ENCODE peak calls at places on chromosome 16, in nine cellular contexts. One of them, this sample, is unnamed. For H3K9me3, the result is how much of the 10 kb centered on the place peaks cover.

GRCh38 chr16:56041556-56042140 is 149.6 kb upstream of the GNAO1 start:
- DNase-seq in kidney: no peak
- DNase-seq in transverse colon: peak
- DNase-seq in mucosa of descending colon: peak
- DNase-seq in heart left ventricle: no peak
- DNase-seq in A549: peak
- DNase-seq in prostate gland: no peak
- DNase-seq in stomach: no peak
- DNase-seq in esophagus squamous epithelium: no peak
- DNase-seq in this sample: no peak

GRCh38 chr16:22624038-22624656 is 113.5 kb downstream of the NPIPB5 start:
- DNase-seq in A549: no peak
- DNase-seq in heart left ventricle: no peak
- DNase-seq in esophagus squamous epithelium: no peak
- DNase-seq in kidney: peak
- DNase-seq in transverse colon: no peak
- DNase-seq in prostate gland: no peak
- DNase-seq in mucosa of descending colon: no peak
- DNase-seq in stomach: no peak
- DNase-seq in this sample: no peak

GRCh38 chr16:27847030-27847550 is 216.4 kb downstream of the GSG1L start:
- DNase-seq in mucosa of descending colon: peak
- DNase-seq in transverse colon: no peak
- DNase-seq in esophagus squamous epithelium: no peak
- DNase-seq in heart left ventricle: no peak
- DNase-seq in A549: no peak
- DNase-seq in prostate gland: no peak
- DNase-seq in kidney: no peak
- DNase-seq in stomach: peak
- DNase-seq in this sample: no peak

GRCh38 chr16:46482895-46483294 is 138.3 kb downstream of the SHCBP1 start:
- DNase-seq in esophagus squamous epithelium: no peak
- DNase-seq in transverse colon: no peak
- DNase-seq in kidney: no peak
- DNase-seq in heart left ventricle: no peak
- DNase-seq in mucosa of descending colon: no peak
- DNase-seq in prostate gland: no peak
- DNase-seq in stomach: no peak
- DNase-seq in A549: peak
- DNase-seq in this sample: no peak

GRCh38 chr16:52237823-52238222 is 309.1 kb downstream of the TOX3 start:
- DNase-seq in stomach: no peak
- DNase-seq in A549: no peak
- DNase-seq in heart left ventricle: no peak
- DNase-seq in transverse colon: no peak
- DNase-seq in esophagus squamous epithelium: no peak
- DNase-seq in mucosa of descending colon: no peak
- DNase-seq in kidney: no peak
- DNase-seq in prostate gland: no peak
- DNase-seq in this sample: no peak

GRCh38 chr16:53502331-53503269 is at the start of gene AKTIP:
- DNase-seq in kidney: peak
- DNase-seq in transverse colon: peak
- DNase-seq in esophagus squamous epithelium: no peak
- DNase-seq in prostate gland: peak
- DNase-seq in mucosa of descending colon: peak
- DNase-seq in A549: no peak
- DNase-seq in stomach: peak
- DNase-seq in heart left ventricle: no peak
- DNase-seq in this sample: no peak

GRCh38 chr16:46629331-46629843 is 8.2 kb upstream of the SHCBP1 start:
- DNase-seq in stomach: no peak
- DNase-seq in prostate gland: no peak
- DNase-seq in heart left ventricle: no peak
- DNase-seq in kidney: no peak
- DNase-seq in mucosa of descending colon: no peak
- DNase-seq in A549: peak
- DNase-seq in transverse colon: no peak
- DNase-seq in esophagus squamous epithelium: no peak
- DNase-seq in this sample: no peak

GRCh38 chr16:4663756-4664465 is 29.5 kb upstream of the NUDT16L1 start:
- DNase-seq in transverse colon: peak
- DNase-seq in prostate gland: no peak
- DNase-seq in A549: no peak
- DNase-seq in esophagus squamous epithelium: no peak
- DNase-seq in stomach: peak
- DNase-seq in mucosa of descending colon: peak
- DNase-seq in kidney: no peak
- DNase-seq in heart left ventricle: no peak
- DNase-seq in this sample: no peak

GRCh38 chr16:57282510-57283213 is 1.8 kb downstream of the PLLP start:
- DNase-seq in heart left ventricle: peak
- DNase-seq in kidney: peak
- DNase-seq in transverse colon: no peak
- DNase-seq in prostate gland: no peak
- DNase-seq in A549: no peak
- DNase-seq in esophagus squamous epithelium: no peak
- DNase-seq in mucosa of descending colon: no peak
- DNase-seq in stomach: no peak
- DNase-seq in this sample: no peak

GRCh38 chr16:11946433-11946832 is 4.6 kb upstream of the NPIPB2 start:
- DNase-seq in mucosa of descending colon: no peak
- DNase-seq in esophagus squamous epithelium: no peak
- DNase-seq in heart left ventricle: no peak
- DNase-seq in A549: no peak
- DNase-seq in stomach: no peak
- DNase-seq in transverse colon: no peak
- DNase-seq in kidney: no peak
- DNase-seq in prostate gland: no peak
- DNase-seq in this sample: no peak

GRCh38 chr16:77068402-77068801 is 122.6 kb upstream of the MON1B start:
- DNase-seq in esophagus squamous epithelium: no peak
- DNase-seq in heart left ventricle: no peak
- DNase-seq in kidney: no peak
- DNase-seq in mucosa of descending colon: no peak
- DNase-seq in transverse colon: no peak
- DNase-seq in stomach: no peak
- DNase-seq in prostate gland: no peak
- DNase-seq in A549: no peak
- DNase-seq in this sample: no peak

GRCh38 chr16:54926166-54926838 is 4.4 kb upstream of the IRX5 start:
- DNase-seq in prostate gland: no peak
- DNase-seq in stomach: no peak
- DNase-seq in mucosa of descending colon: no peak
- DNase-seq in kidney: no peak
- DNase-seq in heart left ventricle: no peak
- DNase-seq in A549: no peak
- DNase-seq in esophagus squamous epithelium: no peak
- DNase-seq in transverse colon: no peak
- DNase-seq in this sample: no peak

GRCh38 chr16:27434141-27435051 is 32.4 kb downstream of the IL21R start:
- DNase-seq in prostate gland: no peak
- DNase-seq in heart left ventricle: peak
- DNase-seq in transverse colon: no peak
- DNase-seq in stomach: peak
- DNase-seq in mucosa of descending colon: no peak
- DNase-seq in esophagus squamous epithelium: no peak
- DNase-seq in A549: no peak
- DNase-seq in kidney: peak
- DNase-seq in this sample: no peak

GRCh38 chr16:59887856-59888255 is 1153.7 kb upstream of the GOT2 start:
- DNase-seq in prostate gland: no peak
- DNase-seq in esophagus squamous epithelium: no peak
- DNase-seq in kidney: no peak
- DNase-seq in transverse colon: no peak
- DNase-seq in stomach: no peak
- DNase-seq in mucosa of descending colon: no peak
- DNase-seq in heart left ventricle: no peak
- DNase-seq in A549: no peak
- DNase-seq in this sample: no peak

DNA sequence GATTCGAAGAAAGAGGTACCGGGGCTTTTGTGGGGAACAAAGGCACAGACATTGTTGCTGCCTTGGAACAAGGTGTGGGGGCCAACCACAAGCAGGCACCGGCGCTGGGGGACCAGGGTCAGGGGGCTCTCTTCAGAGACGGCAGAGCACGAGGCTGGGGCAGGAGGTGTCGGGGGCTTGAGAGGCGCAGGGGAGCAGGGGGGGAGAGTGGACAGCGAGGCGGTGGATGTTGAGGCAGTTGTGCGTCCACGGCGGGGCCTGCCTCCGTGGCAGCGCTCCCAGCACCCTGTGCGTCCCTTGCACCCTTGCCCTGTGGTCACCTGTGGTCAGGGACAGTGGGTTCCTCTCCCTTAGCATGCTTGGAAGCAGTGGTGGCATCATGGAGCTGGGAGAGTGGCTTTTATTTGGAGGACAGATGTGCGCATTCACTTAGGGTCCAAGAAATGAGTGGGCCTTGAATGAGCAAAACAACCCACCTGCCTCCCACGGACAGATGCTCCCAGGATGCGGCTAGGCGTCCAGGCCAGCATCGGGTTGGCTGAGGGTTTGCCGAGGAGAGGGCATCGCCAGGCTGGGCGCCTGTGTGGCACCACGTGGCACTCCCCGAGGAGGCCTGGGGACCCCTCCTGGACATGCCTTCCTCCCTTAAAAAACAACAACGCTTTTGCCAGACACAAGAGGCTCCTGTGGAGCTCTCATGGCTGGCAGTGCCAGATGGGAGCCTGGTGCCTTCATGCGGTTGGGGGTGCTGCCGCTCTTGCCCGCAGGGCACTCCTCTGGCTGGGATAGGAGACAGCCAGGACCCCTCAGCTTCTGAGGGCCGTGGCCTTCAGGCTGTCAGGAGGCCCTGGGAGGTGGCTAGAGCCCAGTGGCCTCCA is 113.0 kb downstream of the BANP start:
- DNase-seq in stomach: no peak
- DNase-seq in A549: no peak
- DNase-seq in kidney: peak
- DNase-seq in mucosa of descending colon: no peak
- DNase-seq in heart left ventricle: peak
- DNase-seq in esophagus squamous epithelium: no peak
- DNase-seq in prostate gland: no peak
- DNase-seq in transverse colon: no peak
- DNase-seq in this sample: no peak
- H3K4me3 ChIP-seq in stomach: no peak
- H3K4me3 ChIP-seq in A549: no peak
- H3K4me3 ChIP-seq in kidney: no peak
- H3K4me3 ChIP-seq in mucosa of descending colon: no peak
- H3K4me3 ChIP-seq in heart left ventricle: no peak
- H3K4me3 ChIP-seq in esophagus squamous epithelium: no peak
- H3K4me3 ChIP-seq in prostate gland: no peak
- H3K4me3 ChIP-seq in transverse colon: no peak
- H3K4me3 ChIP-seq in this sample: no peak

GRCh38 chr16:88747588-88748301 is 37.3 kb downstream of the PIEZO1 start:
- DNase-seq in transverse colon: peak
- DNase-seq in prostate gland: no peak
- DNase-seq in A549: peak
- DNase-seq in mucosa of descending colon: peak
- DNase-seq in kidney: no peak
- DNase-seq in heart left ventricle: no peak
- DNase-seq in esophagus squamous epithelium: no peak
- DNase-seq in stomach: peak
- DNase-seq in this sample: no peak
- TF ChIP-seq CTCF in transverse colon: peak
- TF ChIP-seq CTCF in prostate gland: no peak
- TF ChIP-seq CTCF in A549: peak
- TF ChIP-seq CTCF in mucosa of descending colon: no peak
- TF ChIP-seq CTCF in kidney: no peak
- TF ChIP-seq CTCF in heart left ventricle: no peak
- TF ChIP-seq CTCF in esophagus squamous epithelium: peak
- TF ChIP-seq CTCF in stomach: no peak
- TF ChIP-seq CTCF in this sample: peak

GRCh38 chr16:3305109-3306068 is at the start of the genes TIGD7 and ZNF75A:
- DNase-seq in prostate gland: peak
- DNase-seq in stomach: peak
- DNase-seq in heart left ventricle: peak
- DNase-seq in transverse colon: peak
- DNase-seq in A549: peak
- DNase-seq in mucosa of descending colon: peak
- DNase-seq in kidney: peak
- DNase-seq in esophagus squamous epithelium: peak
- DNase-seq in this sample: peak

GRCh38 chr16:3306078-3306477 is 781 bp downstream of the ZNF75A start:
- DNase-seq in prostate gland: no peak
- DNase-seq in transverse colon: no peak
- DNase-seq in mucosa of descending colon: no peak
- DNase-seq in heart left ventricle: no peak
- DNase-seq in esophagus squamous epithelium: no peak
- DNase-seq in kidney: no peak
- DNase-seq in A549: no peak
- DNase-seq in stomach: no peak
- DNase-seq in this sample: no peak

DNA sequence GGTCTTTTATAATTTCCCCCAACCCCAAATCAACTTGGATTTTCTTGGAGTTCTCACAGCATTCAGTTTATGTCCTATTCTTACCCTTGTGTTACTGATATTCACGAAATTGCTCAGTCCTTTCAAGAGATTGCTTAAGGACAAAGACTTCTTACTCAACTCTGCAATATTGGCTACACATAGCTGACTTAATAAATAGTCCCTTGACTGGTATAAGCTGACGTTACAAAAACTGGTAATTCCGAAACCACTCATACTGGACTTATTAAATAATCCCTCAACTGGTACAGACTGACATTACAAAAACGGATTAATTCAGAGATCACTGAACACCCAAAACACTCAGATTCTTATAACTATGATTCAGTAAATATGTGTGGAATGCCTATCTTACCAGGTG is 860 bp downstream of the TIGD7 start:
- DNase-seq in prostate gland: no peak
- DNase-seq in A549: no peak
- DNase-seq in transverse colon: no peak
- DNase-seq in esophagus squamous epithelium: no peak
- DNase-seq in stomach: no peak
- DNase-seq in kidney: no peak
- DNase-seq in heart left ventricle: no peak
- DNase-seq in mucosa of descending colon: no peak
- DNase-seq in this sample: no peak
- H3K9me3 ChIP-seq in prostate gland: under half
- H3K9me3 ChIP-seq in A549: half or more
- H3K9me3 ChIP-seq in transverse colon: half or more
- H3K9me3 ChIP-seq in esophagus squamous epithelium: under half
- H3K9me3 ChIP-seq in stomach: half or more
- H3K9me3 ChIP-seq in kidney: half or more
- H3K9me3 ChIP-seq in heart left ventricle: half or more
- H3K9me3 ChIP-seq in mucosa of descending colon: half or more
- H3K9me3 ChIP-seq in this sample: half or more

GRCh38 chr16:29807426-29808218 is 1.3 kb downstream of the MAZ start:
- DNase-seq in esophagus squamous epithelium: no peak
- DNase-seq in heart left ventricle: peak
- DNase-seq in kidney: peak
- DNase-seq in stomach: peak
- DNase-seq in mucosa of descending colon: peak
- DNase-seq in prostate gland: peak
- DNase-seq in transverse colon: peak
- DNase-seq in A549: peak
- DNase-seq in this sample: peak
- H3K4me3 ChIP-seq in esophagus squamous epithelium: peak
- H3K4me3 ChIP-seq in heart left ventricle: peak
- H3K4me3 ChIP-seq in kidney: peak
- H3K4me3 ChIP-seq in stomach: peak
- H3K4me3 ChIP-seq in mucosa of descending colon: peak
- H3K4me3 ChIP-seq in prostate gland: peak
- H3K4me3 ChIP-seq in transverse colon: peak
- H3K4me3 ChIP-seq in A549: peak
- H3K4me3 ChIP-seq in this sample: peak